ENCODE peak calls at places on chromosomes 11 and 22, in four cellular contexts. One of them, this sample, is unnamed.
A peak's percentile ranks its signal among the peaks of the same experiment; 100 is the strongest.

GRCh38 chr11:116773203-116774112 is 671 bp upstream of the BUD13 start:
- DNase-seq in stomach: no peak
- DNase-seq in A549: no peak
- DNase-seq in mesendoderm: no peak
- DNase-seq in this sample: no peak

GRCh38 chr11:129280027-129280811 is 88.1 kb upstream of the ARHGAP32 start:
- DNase-seq in A549: no peak
- DNase-seq in stomach: no peak
- DNase-seq in mesendoderm: no peak
- DNase-seq in this sample: no peak

GRCh38 chr11:120648706-120649250 is 137.2 kb downstream of the GRIK4 start:
- DNase-seq in mesendoderm: no peak
- DNase-seq in stomach: no peak
- DNase-seq in A549: no peak
- DNase-seq in this sample: no peak

GRCh38 chr22:44192098-44192810 is 11.5 kb downstream of the PARVG start:
- DNase-seq in stomach: no peak
- DNase-seq in A549: no peak
- DNase-seq in mesendoderm: peak; percentile 46
- DNase-seq in this sample: peak; percentile 72

GRCh38 chr11:68037481-68038225 is 1.2 kb upstream of the TCIRG1 start:
- DNase-seq in stomach: peak; percentile 71
- DNase-seq in mesendoderm: no peak
- DNase-seq in A549: no peak
- DNase-seq in this sample: peak; percentile 43

GRCh38 chr11:65894034-65894591 is 3.6 kb downstream of the CCDC85B start:
- DNase-seq in stomach: no peak
- DNase-seq in mesendoderm: no peak
- DNase-seq in A549: no peak
- DNase-seq in this sample: peak; percentile 77

GRCh38 chr22:18999416-18999815 is 63.3 kb upstream of the PRODH start:
- DNase-seq in stomach: no peak
- DNase-seq in mesendoderm: no peak
- DNase-seq in A549: no peak
- DNase-seq in this sample: no peak

GRCh38 chr11:111183706-111184105 is 61.8 kb upstream of the POU2AF2 start:
- DNase-seq in mesendoderm: peak; percentile 38
- DNase-seq in A549: no peak
- DNase-seq in stomach: no peak
- DNase-seq in this sample: no peak

GRCh38 chr11:113387605-113388211 is at the start of gene ANKK1:
- DNase-seq in A549: no peak
- DNase-seq in stomach: no peak
- DNase-seq in mesendoderm: peak; percentile 77
- DNase-seq in this sample: no peak

GRCh38 chr11:104694259-104695070 is 203.8 kb downstream of the CASP12 start:
- DNase-seq in A549: no peak
- DNase-seq in stomach: no peak
- DNase-seq in mesendoderm: no peak
- DNase-seq in this sample: no peak

GRCh38 chr22:43005106-43005505 is 9.8 kb downstream of the PACSIN2 start:
- DNase-seq in stomach: no peak
- DNase-seq in mesendoderm: no peak
- DNase-seq in A549: no peak
- DNase-seq in this sample: peak; percentile 9

GRCh38 chr22:43006753-43007152 is 8.2 kb downstream of the PACSIN2 start:
- DNase-seq in A549: no peak
- DNase-seq in mesendoderm: no peak
- DNase-seq in stomach: no peak
- DNase-seq in this sample: no peak

GRCh38 chr22:43004362-43005035 is 10.4 kb downstream of the PACSIN2 start:
- DNase-seq in A549: no peak
- DNase-seq in mesendoderm: no peak
- DNase-seq in stomach: no peak
- DNase-seq in this sample: peak; percentile 59

GRCh38 chr22:43007519-43008102 is 7.3 kb downstream of the PACSIN2 start:
- DNase-seq in stomach: peak; percentile 72
- DNase-seq in A549: no peak
- DNase-seq in mesendoderm: no peak
- DNase-seq in this sample: peak; percentile 79

GRCh38 chr22:43006016-43006505 is 8.9 kb downstream of the PACSIN2 start:
- DNase-seq in mesendoderm: no peak
- DNase-seq in A549: no peak
- DNase-seq in stomach: no peak
- DNase-seq in this sample: no peak
- H3K4me1 ChIP-seq in mesendoderm: peaks cover 17% of the 10 kb centered on the region
- H3K4me1 ChIP-seq in A549: peaks cover 95% of the 10 kb centered on the region
- H3K4me1 ChIP-seq in stomach: peaks cover 94% of the 10 kb centered on the region
- H3K4me1 ChIP-seq in this sample: peaks cover 79% of the 10 kb centered on the region

GRCh38 chr22:45908961-45909360 is 68.0 kb downstream of the WNT7B start:
- DNase-seq in stomach: no peak
- DNase-seq in mesendoderm: no peak
- DNase-seq in A549: no peak
- DNase-seq in this sample: no peak

GRCh38 chr22:45914309-45914708 is 62.7 kb downstream of the WNT7B start:
- DNase-seq in mesendoderm: no peak
- DNase-seq in stomach: no peak
- DNase-seq in A549: no peak
- DNase-seq in this sample: no peak

GRCh38 chr22:45912910-45913309 is 64.1 kb downstream of the WNT7B start:
- DNase-seq in mesendoderm: no peak
- DNase-seq in stomach: no peak
- DNase-seq in A549: no peak
- DNase-seq in this sample: no peak

GRCh38 chr22:45910928-45911467 is 66.0 kb downstream of the WNT7B start:
- DNase-seq in A549: no peak
- DNase-seq in stomach: no peak
- DNase-seq in mesendoderm: no peak
- DNase-seq in this sample: no peak

GRCh38 chr22:45911601-45912271 is 65.2 kb downstream of the WNT7B start:
- DNase-seq in A549: peak; percentile 72
- DNase-seq in stomach: peak; percentile 36
- DNase-seq in mesendoderm: no peak
- DNase-seq in this sample: peak; percentile 88
- H3K4me1 ChIP-seq in A549: peaks cover 38% of the 10 kb centered on the region
- H3K4me1 ChIP-seq in stomach: no peaks in the 10 kb centered on the region
- H3K4me1 ChIP-seq in mesendoderm: no peaks in the 10 kb centered on the region
- H3K4me1 ChIP-seq in this sample: peaks cover 15% of the 10 kb centered on the region

DNA sequence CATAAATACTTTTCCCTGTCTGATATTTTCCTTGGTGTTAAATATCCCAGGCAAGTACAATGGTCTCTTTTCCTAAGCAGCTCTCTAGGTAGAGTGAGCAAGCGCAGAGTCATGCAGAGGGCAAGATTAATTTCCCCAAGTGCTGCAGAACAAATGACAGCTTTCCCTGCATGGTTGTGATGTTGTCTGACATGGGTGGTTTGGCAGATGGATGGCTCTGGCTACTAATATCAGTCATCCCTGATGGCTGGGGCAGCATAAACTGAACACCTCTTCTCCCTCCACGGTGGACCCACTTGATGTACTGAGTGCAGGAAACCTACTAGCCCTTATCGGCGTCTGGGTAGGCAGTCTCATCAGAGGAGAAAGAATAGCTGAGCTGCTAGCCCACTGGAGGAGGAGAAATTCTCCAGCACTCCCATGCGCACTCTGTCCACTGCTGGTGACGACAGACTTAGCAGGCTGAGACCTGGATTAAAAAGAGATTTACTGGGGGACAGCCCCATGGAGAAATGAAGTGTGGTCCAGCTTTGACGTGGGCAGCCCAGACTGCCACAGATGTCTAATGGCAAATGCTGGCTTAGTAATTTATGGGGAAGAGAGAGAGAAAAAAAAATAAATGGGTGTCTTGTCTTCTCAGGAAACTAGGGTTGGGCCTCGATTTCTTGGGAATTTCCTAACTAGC is 202.8 kb downstream of the DBX1 start:
- DNase-seq in mesendoderm: no peak
- DNase-seq in stomach: no peak
- DNase-seq in A549: no peak
- DNase-seq in this sample: no peak
- H3K4me1 ChIP-seq in mesendoderm: peaks cover 5% of the 10 kb centered on the region
- H3K4me1 ChIP-seq in stomach: peaks cover 18% of the 10 kb centered on the region
- H3K4me1 ChIP-seq in A549: peaks cover 32% of the 10 kb centered on the region
- H3K4me1 ChIP-seq in this sample: peaks cover 20% of the 10 kb centered on the region

GRCh38 chr11:77406396-77406795 is 67.5 kb downstream of the PAK1 start:
- DNase-seq in A549: no peak
- DNase-seq in mesendoderm: no peak
- DNase-seq in stomach: no peak
- DNase-seq in this sample: no peak
- H3K4me1 ChIP-seq in A549: peaks cover 17% of the 10 kb centered on the region
- H3K4me1 ChIP-seq in mesendoderm: peaks cover 15% of the 10 kb centered on the region
- H3K4me1 ChIP-seq in stomach: peaks cover 72% of the 10 kb centered on the region
- H3K4me1 ChIP-seq in this sample: peaks cover 18% of the 10 kb centered on the region

DNA sequence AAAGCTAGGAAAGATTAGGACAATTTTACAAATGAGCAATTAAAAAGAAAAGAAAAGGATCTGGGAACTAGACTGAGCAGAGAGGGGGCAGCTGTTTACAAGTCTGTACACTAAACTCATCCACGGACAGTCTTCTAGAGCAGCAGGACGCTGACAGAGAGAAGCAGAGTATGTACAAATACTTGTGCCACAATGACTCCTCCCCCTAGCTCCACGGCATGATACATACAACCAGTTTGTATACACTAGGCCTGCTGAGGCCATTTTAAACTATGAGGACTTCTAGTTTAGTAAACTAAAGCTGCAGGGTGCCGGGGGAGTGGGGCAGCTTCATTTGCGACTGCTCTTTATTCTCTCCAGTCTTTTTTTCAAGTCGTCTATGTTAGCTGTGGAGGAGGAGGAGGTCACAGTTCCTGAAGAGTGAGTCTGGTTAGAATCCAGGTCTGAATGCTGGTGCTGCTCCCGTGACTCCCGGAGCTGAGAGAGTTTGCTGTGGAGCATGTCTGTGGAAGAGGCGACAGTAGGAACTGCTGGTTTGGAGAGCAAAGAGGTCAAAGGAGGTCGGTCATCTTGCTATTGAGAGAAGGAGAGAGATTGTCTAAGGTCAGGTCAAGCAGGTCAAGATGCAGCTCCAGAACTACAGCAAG is 24.8 kb downstream of the F2 start:
- DNase-seq in mesendoderm: no peak
- DNase-seq in A549: no peak
- DNase-seq in stomach: no peak
- DNase-seq in this sample: no peak
- H3K4me1 ChIP-seq in mesendoderm: no peaks in the 10 kb centered on the region
- H3K4me1 ChIP-seq in A549: no peaks in the 10 kb centered on the region
- H3K4me1 ChIP-seq in stomach: no peaks in the 10 kb centered on the region
- H3K4me1 ChIP-seq in this sample: no peaks in the 10 kb centered on the region

DNA sequence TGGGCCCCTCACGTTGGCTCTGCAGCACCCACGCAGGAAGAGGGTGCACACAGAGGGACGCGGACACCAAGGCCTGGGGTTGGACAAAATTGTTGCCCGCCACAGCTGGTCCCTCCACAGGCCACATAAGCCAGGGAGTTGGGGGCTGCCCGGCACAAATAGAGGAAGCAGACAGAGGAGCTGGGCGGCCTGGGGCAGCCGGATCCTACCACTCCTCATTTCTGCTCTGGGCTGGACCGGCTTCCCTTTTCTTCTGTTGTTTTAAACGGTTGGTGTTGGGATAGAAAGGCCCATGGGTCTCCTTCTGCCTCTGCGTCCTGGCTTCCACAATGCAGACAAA is 36.4 kb upstream of the LINC01488 start:
- DNase-seq in A549: no peak
- DNase-seq in stomach: no peak
- DNase-seq in mesendoderm: no peak
- DNase-seq in this sample: no peak
- H3K4me1 ChIP-seq in A549: peaks cover 37% of the 10 kb centered on the region
- H3K4me1 ChIP-seq in stomach: peaks cover 62% of the 10 kb centered on the region
- H3K4me1 ChIP-seq in mesendoderm: peaks cover 6% of the 10 kb centered on the region
- H3K4me1 ChIP-seq in this sample: peaks cover 71% of the 10 kb centered on the region